ENCODE peak calls at places on chromosomes 3 and 15, in six cellular contexts. One of them, this sample, is unnamed.
A peak's percentile ranks its signal among the peaks of the same experiment; 100 is the strongest.

GRCh38 chr3:59836525-59836924 is 786.7 kb upstream of the CFAP20DC start:
- DNase-seq in AG04450: no peak
- DNase-seq in heart left ventricle: no peak
- DNase-seq in brain microvascular endothelial cell: no peak
- DNase-seq in tibial artery: no peak
- DNase-seq in fibroblast of mammary gland: no peak
- DNase-seq in this sample: no peak

GRCh38 chr3:129936757-129937156 is 37.8 kb upstream of the TRH start:
- DNase-seq in tibial artery: no peak
- DNase-seq in AG04450: peak; percentile 6
- DNase-seq in brain microvascular endothelial cell: peak; percentile 35
- DNase-seq in fibroblast of mammary gland: peak; percentile 77
- DNase-seq in heart left ventricle: no peak
- DNase-seq in this sample: peak; percentile 65

GRCh38 chr3:149967067-149967685 is 3.5 kb downstream of the PFN2 start:
- DNase-seq in brain microvascular endothelial cell: no peak
- DNase-seq in AG04450: no peak
- DNase-seq in tibial artery: no peak
- DNase-seq in heart left ventricle: no peak
- DNase-seq in fibroblast of mammary gland: peak; percentile 73
- DNase-seq in this sample: peak; percentile 71

GRCh38 chr15:55279746-55280351 is 9.8 kb downstream of the RAB27A start:
- DNase-seq in fibroblast of mammary gland: peak; percentile 98
- DNase-seq in heart left ventricle: no peak
- DNase-seq in tibial artery: no peak
- DNase-seq in brain microvascular endothelial cell: peak; percentile 92
- DNase-seq in AG04450: peak; percentile 68
- DNase-seq in this sample: peak; percentile 95

GRCh38 chr15:82648257-82649103 is 1.3 kb upstream of the CPEB1 start:
- DNase-seq in tibial artery: no peak
- DNase-seq in fibroblast of mammary gland: no peak
- DNase-seq in brain microvascular endothelial cell: no peak
- DNase-seq in heart left ventricle: no peak
- DNase-seq in AG04450: no peak
- DNase-seq in this sample: peak; percentile 8

GRCh38 chr15:60740231-60740630 is 261.3 kb upstream of the ICE2 start:
- DNase-seq in brain microvascular endothelial cell: no peak
- DNase-seq in fibroblast of mammary gland: no peak
- DNase-seq in AG04450: no peak
- DNase-seq in tibial artery: no peak
- DNase-seq in heart left ventricle: no peak
- DNase-seq in this sample: no peak

GRCh38 chr15:74253276-74253921 is 17.3 kb downstream of the CCDC33 start:
- DNase-seq in heart left ventricle: no peak
- DNase-seq in fibroblast of mammary gland: no peak
- DNase-seq in tibial artery: no peak
- DNase-seq in brain microvascular endothelial cell: no peak
- DNase-seq in AG04450: no peak
- DNase-seq in this sample: peak; percentile 25

GRCh38 chr3:54188176-54188791 is 65.9 kb downstream of the CACNA2D3 start:
- DNase-seq in heart left ventricle: no peak
- DNase-seq in brain microvascular endothelial cell: peak; percentile 27
- DNase-seq in fibroblast of mammary gland: peak; percentile 38
- DNase-seq in AG04450: no peak
- DNase-seq in tibial artery: no peak
- DNase-seq in this sample: peak; percentile 55

GRCh38 chr15:99181544-99181943 is 67.8 kb downstream of the TTC23 start:
- DNase-seq in AG04450: no peak
- DNase-seq in fibroblast of mammary gland: peak; percentile 3
- DNase-seq in heart left ventricle: no peak
- DNase-seq in brain microvascular endothelial cell: peak; percentile 6
- DNase-seq in tibial artery: peak; percentile 92
- DNase-seq in this sample: peak; percentile 33

GRCh38 chr3:112454098-112454884 is 45.0 kb downstream of the BTLA start:
- DNase-seq in tibial artery: no peak
- DNase-seq in AG04450: no peak
- DNase-seq in heart left ventricle: no peak
- DNase-seq in fibroblast of mammary gland: no peak
- DNase-seq in brain microvascular endothelial cell: no peak
- DNase-seq in this sample: no peak

GRCh38 chr15:40238481-40238926 is 359 bp upstream of the PAK6 start:
- DNase-seq in brain microvascular endothelial cell: no peak
- DNase-seq in heart left ventricle: no peak
- DNase-seq in tibial artery: no peak
- DNase-seq in fibroblast of mammary gland: no peak
- DNase-seq in AG04450: no peak
- DNase-seq in this sample: no peak

GRCh38 chr15:41852736-41853135 is 14.1 kb downstream of the PLA2G4B start:
- DNase-seq in heart left ventricle: no peak
- DNase-seq in fibroblast of mammary gland: no peak
- DNase-seq in brain microvascular endothelial cell: no peak
- DNase-seq in tibial artery: no peak
- DNase-seq in AG04450: no peak
- DNase-seq in this sample: no peak

GRCh38 chr15:59622289-59622688 is 10.7 kb downstream of the GCNT3 start:
- DNase-seq in AG04450: no peak
- DNase-seq in heart left ventricle: no peak
- DNase-seq in brain microvascular endothelial cell: peak; percentile 69
- DNase-seq in tibial artery: no peak
- DNase-seq in fibroblast of mammary gland: peak; percentile 63
- DNase-seq in this sample: peak; percentile 78

GRCh38 chr3:144643778-144644191 is 672.2 kb downstream of the DIPK2A start:
- DNase-seq in brain microvascular endothelial cell: peak; percentile 72
- DNase-seq in tibial artery: no peak
- DNase-seq in fibroblast of mammary gland: peak; percentile 49
- DNase-seq in AG04450: peak; percentile 26
- DNase-seq in heart left ventricle: no peak
- DNase-seq in this sample: peak; percentile 71

GRCh38 chr3:157637866-157638265 is 134.7 kb upstream of the VEPH1 start:
- DNase-seq in tibial artery: no peak
- DNase-seq in brain microvascular endothelial cell: no peak
- DNase-seq in heart left ventricle: no peak
- DNase-seq in fibroblast of mammary gland: no peak
- DNase-seq in AG04450: no peak
- DNase-seq in this sample: no peak

GRCh38 chr3:176526942-176527341 is 670.3 kb downstream of the TBL1XR1 start:
- DNase-seq in AG04450: no peak
- DNase-seq in tibial artery: no peak
- DNase-seq in fibroblast of mammary gland: no peak
- DNase-seq in heart left ventricle: no peak
- DNase-seq in brain microvascular endothelial cell: no peak
- DNase-seq in this sample: no peak

GRCh38 chr3:49618412-49618811 is 55.7 kb upstream of the APEH start:
- DNase-seq in brain microvascular endothelial cell: no peak
- DNase-seq in tibial artery: no peak
- DNase-seq in AG04450: no peak
- DNase-seq in fibroblast of mammary gland: no peak
- DNase-seq in heart left ventricle: no peak
- DNase-seq in this sample: no peak

DNA sequence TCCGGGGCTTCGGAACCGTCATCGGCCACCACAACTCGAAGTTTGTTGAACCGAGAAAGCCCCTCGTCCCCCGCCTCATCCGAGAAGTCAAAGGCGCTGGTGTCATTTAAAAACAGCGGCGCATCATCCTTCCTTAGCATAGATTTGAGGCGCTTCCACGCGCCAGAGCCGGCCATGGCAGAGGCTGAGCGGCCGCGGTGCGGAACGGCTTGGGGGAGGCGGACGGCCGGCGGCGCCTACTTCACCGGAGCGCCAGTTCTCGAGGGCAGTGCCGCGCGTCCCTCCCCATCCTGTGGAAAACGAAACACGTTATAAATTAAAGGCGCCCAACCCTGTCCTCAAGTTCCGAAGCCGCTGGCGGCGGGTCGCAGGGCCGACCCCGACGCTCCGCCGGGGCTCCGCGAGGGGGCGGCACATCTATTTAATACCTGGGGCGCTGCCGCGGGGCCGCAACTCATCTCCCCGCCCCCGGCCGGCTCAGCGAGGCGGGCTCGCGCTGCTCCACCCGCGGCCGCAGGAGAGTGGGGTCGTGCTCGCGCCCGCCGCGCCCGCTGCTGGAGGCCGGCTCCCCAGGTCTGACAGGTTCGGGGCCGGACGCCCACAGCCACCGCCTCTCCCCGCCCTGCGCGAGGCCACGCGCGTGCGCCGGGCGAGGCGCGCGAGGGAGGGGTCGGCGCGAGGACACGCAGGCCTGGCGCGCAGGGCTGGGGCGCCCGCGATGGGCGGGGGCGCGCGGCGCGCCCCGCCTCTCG is at the start of gene SLC30A4:
- DNase-seq in heart left ventricle: peak; percentile 87
- DNase-seq in fibroblast of mammary gland: peak; percentile 27
- DNase-seq in tibial artery: peak; percentile 83
- DNase-seq in AG04450: no peak
- DNase-seq in brain microvascular endothelial cell: peak; percentile 20
- DNase-seq in this sample: peak; percentile 70
- TF ChIP-seq CTCF in heart left ventricle: no peak
- TF ChIP-seq CTCF in fibroblast of mammary gland: no peak
- TF ChIP-seq CTCF in tibial artery: peak; percentile 37
- TF ChIP-seq CTCF in AG04450: peak; percentile 38
- TF ChIP-seq CTCF in brain microvascular endothelial cell: peak; percentile 26
- TF ChIP-seq CTCF in this sample: no peak

GRCh38 chr3:12870942-12871341 is 29.6 kb upstream of the RPL32 start:
- DNase-seq in fibroblast of mammary gland: peak; percentile 83
- DNase-seq in AG04450: no peak
- DNase-seq in heart left ventricle: peak; percentile 73
- DNase-seq in brain microvascular endothelial cell: no peak
- DNase-seq in tibial artery: peak; percentile 78
- DNase-seq in this sample: no peak
- H3K4me3 ChIP-seq in fibroblast of mammary gland: no peak overlapping the region
- H3K4me3 ChIP-seq in AG04450: no peak overlapping the region
- H3K4me3 ChIP-seq in heart left ventricle: no peak overlapping the region
- H3K4me3 ChIP-seq in brain microvascular endothelial cell: no peak overlapping the region
- H3K4me3 ChIP-seq in tibial artery: no peak overlapping the region
- H3K4me3 ChIP-seq in this sample: no peak overlapping the region

DNA sequence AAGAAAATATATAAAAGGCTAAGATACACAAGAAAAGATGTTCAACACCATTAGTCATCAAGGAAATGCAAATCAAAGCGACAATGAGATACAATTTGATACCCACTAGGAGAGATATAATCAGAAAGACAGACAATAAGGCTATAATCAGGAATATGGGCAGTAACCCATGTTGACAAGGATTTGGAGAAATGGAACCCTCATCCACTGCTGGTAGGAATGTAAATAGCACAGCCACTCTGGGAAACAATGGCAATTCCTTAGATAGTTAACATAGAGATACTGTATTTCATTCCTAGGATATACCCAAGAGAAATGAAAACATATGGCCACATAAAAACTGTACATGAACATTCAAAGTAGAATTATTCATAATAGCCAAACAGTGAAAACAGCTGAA is 18.3 kb upstream of the COL8A1 start:
- DNase-seq in heart left ventricle: no peak
- DNase-seq in tibial artery: no peak
- DNase-seq in AG04450: no peak
- DNase-seq in fibroblast of mammary gland: no peak
- DNase-seq in brain microvascular endothelial cell: no peak
- DNase-seq in this sample: peak; percentile 22
- TF ChIP-seq CTCF in heart left ventricle: no peak
- TF ChIP-seq CTCF in tibial artery: no peak
- TF ChIP-seq CTCF in AG04450: peak; percentile 35
- TF ChIP-seq CTCF in fibroblast of mammary gland: peak; percentile 25
- TF ChIP-seq CTCF in brain microvascular endothelial cell: peak; percentile 19
- TF ChIP-seq CTCF in this sample: peak; percentile 12

GRCh38 chr3:139329364-139329850 is 14.4 kb upstream of the MRPS22 start:
- DNase-seq in AG04450: no peak
- DNase-seq in tibial artery: peak; percentile 82
- DNase-seq in fibroblast of mammary gland: peak; percentile 75
- DNase-seq in brain microvascular endothelial cell: peak; percentile 71
- DNase-seq in heart left ventricle: peak; percentile 93
- DNase-seq in this sample: peak; percentile 87
- H3K4me3 ChIP-seq in AG04450: peak overlapping the region; percentile 20
- H3K4me3 ChIP-seq in tibial artery: no peak overlapping the region
- H3K4me3 ChIP-seq in fibroblast of mammary gland: no peak overlapping the region
- H3K4me3 ChIP-seq in brain microvascular endothelial cell: no peak overlapping the region
- H3K4me3 ChIP-seq in heart left ventricle: peak overlapping the region; percentile 27
- H3K4me3 ChIP-seq in this sample: no peak overlapping the region

GRCh38 chr3:197856199-197856816 is 65.3 kb downstream of the LRCH3 start:
- DNase-seq in AG04450: no peak
- DNase-seq in heart left ventricle: no peak
- DNase-seq in brain microvascular endothelial cell: no peak
- DNase-seq in tibial artery: no peak
- DNase-seq in fibroblast of mammary gland: no peak
- DNase-seq in this sample: no peak

GRCh38 chr3:197858133-197858532 is 67.1 kb downstream of the LRCH3 start:
- DNase-seq in AG04450: no peak
- DNase-seq in tibial artery: no peak
- DNase-seq in brain microvascular endothelial cell: no peak
- DNase-seq in fibroblast of mammary gland: no peak
- DNase-seq in heart left ventricle: no peak
- DNase-seq in this sample: no peak

GRCh38 chr3:197858598-197858997 is 67.5 kb downstream of the LRCH3 start:
- DNase-seq in heart left ventricle: no peak
- DNase-seq in fibroblast of mammary gland: no peak
- DNase-seq in tibial artery: no peak
- DNase-seq in AG04450: no peak
- DNase-seq in brain microvascular endothelial cell: no peak
- DNase-seq in this sample: no peak

GRCh38 chr3:197854596-197855343 is 63.7 kb downstream of the LRCH3 start:
- DNase-seq in heart left ventricle: no peak
- DNase-seq in AG04450: peak; percentile 94
- DNase-seq in brain microvascular endothelial cell: peak; percentile 98
- DNase-seq in fibroblast of mammary gland: peak; percentile 60
- DNase-seq in tibial artery: no peak
- DNase-seq in this sample: peak; percentile 76
- TF ChIP-seq CTCF in heart left ventricle: no peak
- TF ChIP-seq CTCF in AG04450: no peak
- TF ChIP-seq CTCF in brain microvascular endothelial cell: no peak
- TF ChIP-seq CTCF in fibroblast of mammary gland: no peak
- TF ChIP-seq CTCF in tibial artery: no peak
- TF ChIP-seq CTCF in this sample: no peak

GRCh38 chr3:101802179-101802578 is 23.2 kb downstream of the NXPE3 start:
- DNase-seq in AG04450: no peak
- DNase-seq in heart left ventricle: no peak
- DNase-seq in fibroblast of mammary gland: no peak
- DNase-seq in brain microvascular endothelial cell: no peak
- DNase-seq in tibial artery: no peak
- DNase-seq in this sample: no peak
- H3K4me3 ChIP-seq in AG04450: no peak overlapping the region
- H3K4me3 ChIP-seq in heart left ventricle: no peak overlapping the region
- H3K4me3 ChIP-seq in fibroblast of mammary gland: no peak overlapping the region
- H3K4me3 ChIP-seq in brain microvascular endothelial cell: no peak overlapping the region
- H3K4me3 ChIP-seq in tibial artery: no peak overlapping the region
- H3K4me3 ChIP-seq in this sample: no peak overlapping the region

GRCh38 chr3:133964547-133964946 is 65.2 kb downstream of the SLCO2A1 start:
- DNase-seq in fibroblast of mammary gland: no peak
- DNase-seq in tibial artery: no peak
- DNase-seq in AG04450: no peak
- DNase-seq in brain microvascular endothelial cell: no peak
- DNase-seq in heart left ventricle: no peak
- DNase-seq in this sample: no peak
- TF ChIP-seq CTCF in fibroblast of mammary gland: peak; percentile 11
- TF ChIP-seq CTCF in tibial artery: no peak
- TF ChIP-seq CTCF in AG04450: no peak
- TF ChIP-seq CTCF in brain microvascular endothelial cell: peak; percentile 48
- TF ChIP-seq CTCF in heart left ventricle: no peak
- TF ChIP-seq CTCF in this sample: peak; percentile 28

GRCh38 chr15:70258369-70259029 is 160.8 kb upstream of the TLE3 start:
- DNase-seq in fibroblast of mammary gland: peak; percentile 31
- DNase-seq in heart left ventricle: no peak
- DNase-seq in brain microvascular endothelial cell: no peak
- DNase-seq in AG04450: no peak
- DNase-seq in tibial artery: no peak
- DNase-seq in this sample: no peak
- H3K4me3 ChIP-seq in fibroblast of mammary gland: no peak overlapping the region
- H3K4me3 ChIP-seq in heart left ventricle: peak overlapping the region; percentile 27
- H3K4me3 ChIP-seq in brain microvascular endothelial cell: no peak overlapping the region
- H3K4me3 ChIP-seq in AG04450: no peak overlapping the region
- H3K4me3 ChIP-seq in tibial artery: no peak overlapping the region
- H3K4me3 ChIP-seq in this sample: no peak overlapping the region

GRCh38 chr3:52053307-52054304 is 2.8 kb downstream of the DUSP7 start:
- DNase-seq in AG04450: no peak
- DNase-seq in fibroblast of mammary gland: peak; percentile 60
- DNase-seq in brain microvascular endothelial cell: no peak
- DNase-seq in heart left ventricle: no peak
- DNase-seq in tibial artery: peak; percentile 78
- DNase-seq in this sample: peak; percentile 61
- TF ChIP-seq CTCF in AG04450: peak; percentile 27
- TF ChIP-seq CTCF in fibroblast of mammary gland: peak; percentile 28
- TF ChIP-seq CTCF in brain microvascular endothelial cell: peak; percentile 59
- TF ChIP-seq CTCF in heart left ventricle: peak; percentile 13
- TF ChIP-seq CTCF in tibial artery: peak; percentile 27
- TF ChIP-seq CTCF in this sample: peak; percentile 34

This sample was measured in cardiac fibroblast.